ENCODE peak calls at places on chromosomes 7 and 10, in four cellular contexts. Q is CD4-positive, CD25-positive, alpha-beta regulatory T cell; U is prostate gland; H is naive thymus-derived CD4-positive, alpha-beta T cell. K is an unnamed sample. For H3K4me1, the result is how much of the 10 kb centered on the place peaks cover.

GRCh38 chr7:44306608-44307007 is 18.8 kb downstream of the CAMK2B start:
- DNase-seq in U (no peak), Q (no peak), H (no peak), K (no peak)

GRCh38 chr7:1450987-1451386 is 8.3 kb downstream of the MICALL2 start:
- DNase-seq in U (no peak), Q (no peak), H (no peak), K (no peak)

GRCh38 chr10:62127975-62128374 is 140.7 kb downstream of the RTKN2 start:
- DNase-seq in Q (no peak), U (no peak), H (no peak), K (no peak)

GRCh38 chr7:96198047-96198636 is 123.8 kb downstream of the SLC25A13 start:
- DNase-seq in H (no peak), Q (no peak), U (no peak), K (no peak)

GRCh38 chr7:127831312-127832212 is 179.6 kb downstream of the SND1 start:
- DNase-seq in H (no peak), Q (no peak), U (no peak), K (no peak)

GRCh38 chr10:49243139-49243538 is 54.9 kb upstream of the TMEM273 start:
- DNase-seq in Q (no peak), U (no peak), H (no peak), K (no peak)

GRCh38 chr10:97396056-97396455 is 5.1 kb downstream of the RRP12 start:
- DNase-seq in H (no peak), U (no peak), Q (no peak), K (no peak)

GRCh38 chr7:292826-293225 is 2.9 kb downstream of the FOXL3 start:
- DNase-seq in H (no peak), U (no peak), Q (no peak), K (no peak)

GRCh38 chr10:99520040-99520803 is 12.5 kb upstream of the NKX2-3 start:
- DNase-seq in U (no peak), H (no peak), Q (no peak), K (no peak)

GRCh38 chr10:60467202-60467546 is 77.5 kb upstream of the ANK3 start:
- DNase-seq in H (no peak), U (no peak), Q (no peak), K (no peak)

GRCh38 chr7:150944066-150945042 is 33.8 kb downstream of the KCNH2 start:
- DNase-seq in U (no peak), H (no peak), Q (no peak), K (no peak)

GRCh38 chr7:2444476-2444875 is 31.7 kb downstream of the GRIFIN start:
- DNase-seq in Q (no peak), H (no peak), U (no peak), K (no peak)

GRCh38 chr7:22543169-22543568 is 43.2 kb upstream of the STEAP1B start:
- DNase-seq in Q (no peak), H (no peak), U (no peak), K (no peak)

GRCh38 chr10:77907900-77908717 is 18.4 kb downstream of the DLG5 start:
- DNase-seq in Q (no peak), H (no peak), U (no peak), K (no peak)

GRCh38 chr7:151008143-151008510 is 16.2 kb downstream of the ATG9B start:
- DNase-seq in H (no peak), Q (no peak), U (no peak), K (no peak)

GRCh38 chr10:94320285-94320914 is 42.3 kb downstream of the NOC3L start:
- DNase-seq in Q (peak), U (peak), H (peak), K (peak)

GRCh38 chr10:105187243-105187642 is 546.2 kb downstream of the SORCS3 start:
- DNase-seq in Q (no peak), H (no peak), U (no peak), K (peak)

GRCh38 chr10:73773152-73773879 is 8.5 kb upstream of the CHCHD1 start:
- DNase-seq in H (no peak), Q (no peak), U (no peak), K (no peak)

GRCh38 chr10:47268696-47269095 is 31.3 kb upstream of the GDF10 start:
- DNase-seq in U (no peak), Q (no peak), H (no peak), K (no peak)

GRCh38 chr10:45181483-45181882 is 133.9 kb downstream of the OR13A1 start:
- DNase-seq in Q (no peak), U (no peak), H (no peak), K (no peak)

GRCh38 chr7:48872548-48872947 is 51.8 kb upstream of the CDC14C start:
- DNase-seq in Q (no peak), H (no peak), U (no peak), K (no peak)

GRCh38 chr10:110852255-110852896 is 19.4 kb upstream of the PDCD4 start:
- DNase-seq in H (no peak), U (no peak), Q (no peak), K (no peak)

GRCh38 chr7:93060865-93061264 is 56.9 kb downstream of the SAMD9 start:
- DNase-seq in U (no peak), H (no peak), Q (no peak), K (no peak)

GRCh38 chr7:133197972-133198544 is 54.8 kb upstream of the EXOC4 start:
- DNase-seq in H (no peak), U (no peak), Q (no peak), K (no peak)

GRCh38 chr10:118017850-118018249 is 28.9 kb downstream of the RAB11FIP2 start:
- DNase-seq in U (no peak), H (no peak), Q (no peak), K (no peak)

GRCh38 chr10:55630491-55631056 is 730.5 kb downstream of the ZWINT start:
- DNase-seq in H (no peak), U (no peak), Q (no peak), K (no peak)

GRCh38 chr7:120916116-120916515 is 34.5 kb upstream of the ING3 start:
- DNase-seq in H (no peak), Q (no peak), U (no peak), K (no peak)

GRCh38 chr10:120942806-120943413 is 91.7 kb downstream of the WDR11 start:
- DNase-seq in Q (peak), U (peak), H (peak), K (peak)

GRCh38 chr7:92873776-92874175 is 37.4 kb upstream of the CDK6 start:
- DNase-seq in U (no peak), Q (no peak), H (no peak), K (peak)

GRCh38 chr10:80161321-80162084 is 29.0 kb downstream of the PLAC9 start:
- DNase-seq in H (no peak), U (no peak), Q (no peak), K (no peak)

GRCh38 chr10:29583674-29584073 is 51.1 kb downstream of the SVIL start:
- DNase-seq in H (no peak), Q (no peak), U (no peak), K (no peak)

GRCh38 chr10:23099816-23100215 is 4.4 kb downstream of the MSRB2 start:
- DNase-seq in U (no peak), H (no peak), Q (no peak), K (no peak)

GRCh38 chr7:44257618-44258422 is 57.0 kb downstream of the YKT6 start:
- DNase-seq in Q (peak), U (no peak), H (peak), K (peak)

GRCh38 chr10:123270806-123271205 is 116.6 kb downstream of the BUB3 start:
- DNase-seq in Q (no peak), U (no peak), H (no peak), K (peak)

GRCh38 chr7:50212016-50212325 is 92.5 kb upstream of the IKZF1 start:
- DNase-seq in H (no peak), Q (no peak), U (no peak), K (no peak)

DNA sequence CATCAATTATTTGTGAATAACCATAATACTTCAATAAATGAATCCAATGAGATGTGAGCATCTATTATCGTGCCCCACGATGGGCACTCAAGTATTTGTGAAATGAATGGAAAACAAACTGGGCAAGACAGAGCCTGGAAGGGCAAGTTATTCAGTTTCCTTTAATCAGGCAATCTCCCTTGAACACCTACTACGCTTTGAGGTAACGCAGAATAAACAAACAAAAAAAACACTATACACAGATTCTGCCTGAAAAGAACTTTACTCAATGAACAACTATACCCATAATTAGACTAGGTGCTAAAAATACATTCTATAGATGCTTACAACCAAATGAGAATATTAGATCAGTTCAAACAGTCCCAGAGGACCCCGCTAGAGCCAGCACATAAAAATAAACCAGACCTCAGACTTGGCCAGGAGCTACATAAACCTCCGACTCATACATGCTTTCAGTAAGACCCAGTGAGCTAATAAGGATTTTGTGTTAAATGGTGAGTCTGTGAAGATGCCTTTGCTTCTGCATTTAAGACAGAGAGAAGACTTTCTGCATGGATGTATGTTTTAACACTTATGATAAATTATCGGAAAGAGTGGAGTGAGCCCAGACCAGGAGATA is 121.3 kb downstream of the MPP7 start:
- DNase-seq in Q (no peak), U (no peak), H (no peak), K (no peak)
- H3K4me1 ChIP-seq in Q (under half), U (under half), H (under half), K (under half)

GRCh38 chr7:116675812-116676355 is 3.9 kb downstream of the MET start:
- DNase-seq in Q (no peak), H (no peak), U (no peak), K (no peak)

GRCh38 chr7:116671681-116672595 is at the start of gene MET:
- DNase-seq in H (peak), Q (no peak), U (peak), K (peak)

GRCh38 chr7:116673504-116673865 is 1.5 kb downstream of the MET start:
- DNase-seq in U (no peak), H (no peak), Q (no peak), K (no peak)

GRCh38 chr7:116672596-116673503 is 854 bp downstream of the MET start:
- DNase-seq in H (no peak), U (peak), Q (no peak), K (peak)

GRCh38 chr7:116674508-116675173 is 2.6 kb downstream of the MET start:
- DNase-seq in Q (no peak), H (no peak), U (no peak), K (peak)
- H3K4me3 ChIP-seq in Q (no peak), H (no peak), U (no peak), K (peak)

DNA sequence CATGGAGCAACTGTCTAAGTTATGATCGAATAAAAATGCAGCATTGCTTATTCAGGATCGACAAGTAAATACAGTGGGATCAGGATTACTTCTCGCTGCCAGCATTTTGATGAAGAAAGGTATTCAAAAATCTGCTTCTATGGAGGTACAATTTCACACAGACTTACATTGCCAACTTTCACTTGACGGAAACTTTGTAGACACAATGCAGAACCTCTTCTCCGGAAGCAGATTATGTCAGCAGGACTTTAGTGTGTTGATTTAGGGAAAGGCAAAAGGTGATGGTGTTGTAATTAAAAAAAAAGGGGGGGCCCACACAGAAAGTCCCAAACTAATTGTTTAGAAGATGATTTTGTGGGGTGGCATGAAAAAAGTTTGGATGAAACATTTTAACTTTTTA is 462.4 kb upstream of the KLF6 start:
- DNase-seq in U (no peak), H (no peak), Q (no peak), K (no peak)
- H3K27ac ChIP-seq in U (no peak), H (no peak), Q (no peak), K (no peak)

GRCh38 chr10:84354623-84355022 is 26.2 kb downstream of the CCSER2 start:
- DNase-seq in U (no peak), H (no peak), Q (no peak), K (no peak)

GRCh38 chr10:84353052-84353803 is 24.8 kb downstream of the CCSER2 start:
- DNase-seq in U (no peak), H (no peak), Q (no peak), K (no peak)

GRCh38 chr10:84356951-84357350 is 28.6 kb downstream of the CCSER2 start:
- DNase-seq in Q (no peak), U (no peak), H (no peak), K (no peak)

GRCh38 chr10:84352251-84352842 is 24.0 kb downstream of the CCSER2 start:
- DNase-seq in U (peak), Q (peak), H (peak), K (peak)

GRCh38 chr10:84355106-84355505 is 26.7 kb downstream of the CCSER2 start:
- DNase-seq in U (no peak), H (no peak), Q (no peak), K (no peak)
- H3K4me1 ChIP-seq in U (under half), H (half or more), Q (under half), K (under half)

DNA sequence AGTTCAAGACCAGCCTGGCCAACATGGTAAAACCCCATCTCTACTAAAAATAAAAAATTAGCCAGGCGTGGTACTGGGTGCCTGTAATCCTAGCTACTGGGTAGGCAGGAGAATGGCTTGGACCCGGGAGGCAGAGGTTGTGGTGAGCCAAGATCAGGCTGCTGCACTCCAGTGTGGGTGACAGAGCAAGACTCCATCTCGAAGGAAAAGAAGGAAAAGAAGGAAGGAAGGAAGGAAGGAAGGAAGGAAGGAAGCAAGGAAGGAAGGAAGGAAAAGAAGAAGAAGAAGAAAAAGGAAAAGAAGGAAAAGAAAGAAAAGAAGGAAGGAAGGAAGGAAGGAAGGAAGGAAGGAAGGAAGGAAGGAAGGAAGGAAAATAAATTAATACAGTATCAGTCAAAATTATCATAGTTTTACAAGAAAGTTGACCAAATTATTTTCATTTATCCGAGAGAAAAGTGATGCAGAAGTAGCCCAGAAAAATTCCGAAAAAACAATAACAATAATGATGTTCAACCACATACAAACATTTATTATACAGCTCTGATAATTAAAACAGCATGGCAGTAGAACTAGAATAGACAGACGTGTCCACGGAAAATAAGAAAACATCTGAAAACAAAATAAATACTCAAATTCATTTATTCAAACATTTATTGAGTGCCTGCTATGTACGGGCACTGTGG is 292.4 kb upstream of the MKLN1 start:
- DNase-seq in Q (no peak), U (no peak), H (no peak), K (no peak)
- H3K4me3 ChIP-seq in Q (no peak), U (no peak), H (no peak), K (no peak)

DNA sequence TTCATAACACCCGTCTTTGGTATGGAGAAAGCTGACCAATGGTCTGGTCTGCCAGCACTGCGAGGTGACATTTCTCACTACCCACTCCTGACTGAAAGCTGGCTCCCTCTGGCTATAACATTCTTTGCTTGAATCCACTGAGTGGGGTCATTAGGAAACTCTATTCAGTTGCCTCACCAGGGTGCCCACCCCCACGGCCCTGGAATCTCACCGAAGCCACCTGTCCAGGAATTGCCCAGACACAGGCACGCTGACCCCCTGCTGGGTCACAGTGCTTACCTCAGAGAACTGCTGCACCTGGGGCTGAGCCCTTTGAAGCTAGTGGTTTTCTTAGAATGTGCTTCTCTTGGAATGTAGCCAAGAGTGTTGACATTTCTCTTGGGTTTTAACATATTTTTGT is 28.6 kb downstream of the HECW1 start:
- DNase-seq in U (no peak), Q (no peak), H (no peak), K (no peak)
- H3K27ac ChIP-seq in U (no peak), Q (no peak), H (no peak), K (no peak)

GRCh38 chr7:142196066-142196840 is 61.6 kb downstream of the PRSS58 start:
- DNase-seq in H (no peak), U (no peak), Q (no peak), K (peak)
- H3K4me1 ChIP-seq in H (under half), U (under half), Q (under half), K (under half)